ENCODE peak calls at places on chromosomes 13 and 19, in seven cellular contexts. One of them, this sample, is unnamed.

GRCh38 chr13:72726721-72727416 is 560 bp downstream of the MZT1 start:
- DNase-seq in stimulated activated CD8-positive, alpha-beta memory T cell treated with anti-CD3 and anti-CD28 coated beads, Interleukin-15, amount 100 ng/mL, for 48 hours: peak
- DNase-seq in NT2/D1: peak
- DNase-seq in suprapubic skin: peak
- DNase-seq in body of pancreas: peak
- DNase-seq in HEK293T: peak
- DNase-seq in left colon: peak
- DNase-seq in this sample: peak

GRCh38 chr13:105735269-105735668 is 800.2 kb downstream of the EFNB2 start:
- DNase-seq in stimulated activated CD8-positive, alpha-beta memory T cell treated with anti-CD3 and anti-CD28 coated beads, Interleukin-15, amount 100 ng/mL, for 48 hours: no peak
- DNase-seq in NT2/D1: no peak
- DNase-seq in suprapubic skin: no peak
- DNase-seq in body of pancreas: no peak
- DNase-seq in HEK293T: no peak
- DNase-seq in left colon: peak
- DNase-seq in this sample: no peak

GRCh38 chr13:20995245-20995829 is 66.0 kb downstream of the LATS2 start:
- DNase-seq in stimulated activated CD8-positive, alpha-beta memory T cell treated with anti-CD3 and anti-CD28 coated beads, Interleukin-15, amount 100 ng/mL, for 48 hours: no peak
- DNase-seq in NT2/D1: no peak
- DNase-seq in suprapubic skin: no peak
- DNase-seq in body of pancreas: no peak
- DNase-seq in HEK293T: no peak
- DNase-seq in left colon: no peak
- DNase-seq in this sample: no peak

GRCh38 chr13:98460519-98460918 is 116.4 kb downstream of the STK24 start:
- DNase-seq in stimulated activated CD8-positive, alpha-beta memory T cell treated with anti-CD3 and anti-CD28 coated beads, Interleukin-15, amount 100 ng/mL, for 48 hours: no peak
- DNase-seq in NT2/D1: no peak
- DNase-seq in suprapubic skin: peak
- DNase-seq in body of pancreas: no peak
- DNase-seq in HEK293T: no peak
- DNase-seq in left colon: no peak
- DNase-seq in this sample: no peak

GRCh38 chr19:10214784-10215183 is 16.3 kb downstream of the S1PR2 start:
- DNase-seq in stimulated activated CD8-positive, alpha-beta memory T cell treated with anti-CD3 and anti-CD28 coated beads, Interleukin-15, amount 100 ng/mL, for 48 hours: no peak
- DNase-seq in NT2/D1: no peak
- DNase-seq in suprapubic skin: no peak
- DNase-seq in body of pancreas: no peak
- DNase-seq in HEK293T: no peak
- DNase-seq in left colon: no peak
- DNase-seq in this sample: no peak

GRCh38 chr19:3186377-3186688 is 603 bp downstream of the NCLN start:
- DNase-seq in stimulated activated CD8-positive, alpha-beta memory T cell treated with anti-CD3 and anti-CD28 coated beads, Interleukin-15, amount 100 ng/mL, for 48 hours: no peak
- DNase-seq in NT2/D1: no peak
- DNase-seq in suprapubic skin: no peak
- DNase-seq in body of pancreas: peak
- DNase-seq in HEK293T: no peak
- DNase-seq in left colon: peak
- DNase-seq in this sample: no peak

GRCh38 chr13:19957320-19958118 is 1.0 kb upstream of the ZMYM2 start:
- DNase-seq in stimulated activated CD8-positive, alpha-beta memory T cell treated with anti-CD3 and anti-CD28 coated beads, Interleukin-15, amount 100 ng/mL, for 48 hours: peak
- DNase-seq in NT2/D1: peak
- DNase-seq in suprapubic skin: peak
- DNase-seq in body of pancreas: peak
- DNase-seq in HEK293T: peak
- DNase-seq in left colon: peak
- DNase-seq in this sample: peak

GRCh38 chr13:71712988-71713653 is 153.9 kb downstream of the DACH1 start:
- DNase-seq in stimulated activated CD8-positive, alpha-beta memory T cell treated with anti-CD3 and anti-CD28 coated beads, Interleukin-15, amount 100 ng/mL, for 48 hours: no peak
- DNase-seq in NT2/D1: peak
- DNase-seq in suprapubic skin: no peak
- DNase-seq in body of pancreas: no peak
- DNase-seq in HEK293T: peak
- DNase-seq in left colon: no peak
- DNase-seq in this sample: no peak

GRCh38 chr19:11375143-11375948 is 880 bp downstream of the SWSAP1 start:
- DNase-seq in stimulated activated CD8-positive, alpha-beta memory T cell treated with anti-CD3 and anti-CD28 coated beads, Interleukin-15, amount 100 ng/mL, for 48 hours: peak
- DNase-seq in NT2/D1: no peak
- DNase-seq in suprapubic skin: no peak
- DNase-seq in body of pancreas: peak
- DNase-seq in HEK293T: peak
- DNase-seq in left colon: peak
- DNase-seq in this sample: peak

GRCh38 chr19:17107546-17108452 is 32.2 kb downstream of the MYO9B start:
- DNase-seq in stimulated activated CD8-positive, alpha-beta memory T cell treated with anti-CD3 and anti-CD28 coated beads, Interleukin-15, amount 100 ng/mL, for 48 hours: no peak
- DNase-seq in NT2/D1: no peak
- DNase-seq in suprapubic skin: peak
- DNase-seq in body of pancreas: peak
- DNase-seq in HEK293T: peak
- DNase-seq in left colon: peak
- DNase-seq in this sample: no peak

GRCh38 chr19:3851254-3852176 is 17.3 kb downstream of the ZFR2 start:
- DNase-seq in stimulated activated CD8-positive, alpha-beta memory T cell treated with anti-CD3 and anti-CD28 coated beads, Interleukin-15, amount 100 ng/mL, for 48 hours: no peak
- DNase-seq in NT2/D1: no peak
- DNase-seq in suprapubic skin: no peak
- DNase-seq in body of pancreas: no peak
- DNase-seq in HEK293T: no peak
- DNase-seq in left colon: no peak
- DNase-seq in this sample: no peak

GRCh38 chr13:26216042-26216441 is 6.1 kb downstream of the RNF6 start:
- DNase-seq in stimulated activated CD8-positive, alpha-beta memory T cell treated with anti-CD3 and anti-CD28 coated beads, Interleukin-15, amount 100 ng/mL, for 48 hours: no peak
- DNase-seq in NT2/D1: no peak
- DNase-seq in suprapubic skin: no peak
- DNase-seq in body of pancreas: no peak
- DNase-seq in HEK293T: no peak
- DNase-seq in left colon: no peak
- DNase-seq in this sample: no peak

GRCh38 chr19:9498183-9498902 is at the start of gene ZNF560:
- DNase-seq in stimulated activated CD8-positive, alpha-beta memory T cell treated with anti-CD3 and anti-CD28 coated beads, Interleukin-15, amount 100 ng/mL, for 48 hours: no peak
- DNase-seq in NT2/D1: peak
- DNase-seq in suprapubic skin: no peak
- DNase-seq in body of pancreas: no peak
- DNase-seq in HEK293T: peak
- DNase-seq in left colon: no peak
- DNase-seq in this sample: no peak

GRCh38 chr19:17869114-17869608 is 2.6 kb upstream of the SLC5A5 start:
- DNase-seq in stimulated activated CD8-positive, alpha-beta memory T cell treated with anti-CD3 and anti-CD28 coated beads, Interleukin-15, amount 100 ng/mL, for 48 hours: no peak
- DNase-seq in NT2/D1: peak
- DNase-seq in suprapubic skin: no peak
- DNase-seq in body of pancreas: no peak
- DNase-seq in HEK293T: no peak
- DNase-seq in left colon: no peak
- DNase-seq in this sample: no peak